ENCODE peak calls at places on chromosome 22, in seven cellular contexts. C, B, T, H, E, Y and U are unnamed samples.

GRCh38 chr22:44994399-44995281 is 15.2 kb downstream of the PHF21B start:
- DNase-seq in C (no peak), T (no peak), B (no peak), Y (no peak), H (no peak), E (no peak), U (no peak)

GRCh38 chr22:37244114-37244921 is at the start of gene RAC2:
- DNase-seq in Y (no peak), T (peak; percentile 86), B (peak; percentile 83), E (peak; percentile 74), H (peak; percentile 47), C (peak; percentile 58), U (no peak)

GRCh38 chr22:37109242-37109917 is at the start of gene TMPRSS6:
- DNase-seq in C (no peak), Y (no peak), B (no peak), H (no peak), E (no peak), T (no peak), U (no peak)

GRCh38 chr22:35064664-35065063 is 1.3 kb upstream of the ISX start:
- DNase-seq in T (no peak), C (no peak), H (no peak), Y (no peak), E (no peak), B (no peak), U (no peak)

GRCh38 chr22:43885319-43885671 is 6.5 kb downstream of the PNPLA5 start:
- DNase-seq in E (no peak), C (no peak), B (peak; percentile 28), H (no peak), Y (no peak), T (no peak), U (no peak)

GRCh38 chr22:35531695-35532094 is 8.9 kb upstream of the RASD2 start:
- DNase-seq in E (no peak), Y (no peak), B (no peak), C (no peak), H (no peak), T (no peak), U (no peak)

GRCh38 chr22:37195921-37196320 is 7.9 kb upstream of the C1QTNF6 start:
- DNase-seq in C (peak; percentile 38), E (no peak), B (peak; percentile 47), T (peak; percentile 34), Y (peak; percentile 80), H (no peak), U (no peak)

GRCh38 chr22:44645531-44645930 is 56.5 kb upstream of the PRR5 start:
- DNase-seq in T (no peak), Y (no peak), H (no peak), C (no peak), B (no peak), E (no peak), U (no peak)

GRCh38 chr22:49087163-49087562 is 740.5 kb downstream of the BRD1 start:
- DNase-seq in E (no peak), T (no peak), C (no peak), H (no peak), Y (no peak), B (no peak), U (no peak)

GRCh38 chr22:18130699-18131429 is 19.1 kb upstream of the USP18 start:
- DNase-seq in E (no peak), C (no peak), T (no peak), H (no peak), B (peak; percentile 73), Y (no peak), U (no peak)

GRCh38 chr22:26945565-26945964 is 288.2 kb downstream of the MIAT start:
- DNase-seq in T (no peak), C (no peak), B (no peak), E (no peak), H (no peak), Y (no peak), U (no peak)

GRCh38 chr22:26529345-26529744 is 17.1 kb upstream of the TFIP11 start:
- DNase-seq in E (no peak), T (no peak), Y (no peak), B (no peak), C (no peak), H (no peak), U (no peak)

GRCh38 chr22:45125198-45125597 is 38.5 kb upstream of the NUP50 start:
- DNase-seq in C (no peak), B (no peak), T (no peak), Y (peak; percentile 3), H (no peak), E (no peak), U (no peak)

GRCh38 chr22:49462795-49463194 is 364.9 kb downstream of the BRD1 start:
- DNase-seq in H (no peak), C (no peak), Y (no peak), B (peak; percentile 62), E (no peak), T (peak; percentile 77), U (no peak)

GRCh38 chr22:27670701-27671412 is 130.7 kb downstream of the MN1 start:
- DNase-seq in T (no peak), H (no peak), B (no peak), C (peak; percentile 98), Y (no peak), E (peak; percentile 73), U (no peak)

DNA sequence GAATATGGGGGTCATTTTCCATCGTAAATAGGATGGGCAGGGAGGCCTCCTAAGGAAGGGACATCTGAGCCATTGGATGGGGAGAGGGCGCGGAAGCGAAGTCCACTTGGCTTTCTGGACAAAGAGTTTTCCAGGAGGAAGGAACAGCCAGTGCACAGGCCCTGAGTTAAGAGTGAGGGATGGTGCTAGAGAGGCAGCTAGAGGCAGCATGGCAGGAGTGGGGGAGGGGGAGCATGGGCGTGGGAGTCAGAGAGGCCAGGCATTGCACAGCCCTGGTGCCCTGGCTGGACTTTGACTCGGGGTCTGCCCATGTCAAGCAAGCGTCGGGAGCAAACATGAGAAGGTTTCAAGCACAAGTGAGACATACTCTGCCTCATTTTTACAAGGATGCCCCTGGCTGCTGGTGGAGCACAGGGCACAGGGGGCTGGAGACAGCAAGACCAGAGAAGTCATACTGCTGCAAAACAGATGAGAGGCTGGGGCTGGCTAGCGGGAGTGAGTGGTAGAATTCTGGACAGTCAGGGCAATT is 9.0 kb downstream of the GNAZ start:
- DNase-seq in C (no peak), Y (no peak), H (no peak), B (no peak), E (no peak), T (no peak), U (no peak)
- H3K27ac ChIP-seq in C (no peak overlapping the region), Y (no peak overlapping the region), H (no peak overlapping the region), B (no peak overlapping the region), E (no peak overlapping the region), T (no peak overlapping the region), U (no peak overlapping the region)

GRCh38 chr22:42716221-42716620 is 4.4 kb downstream of the A4GALT start:
- DNase-seq in E (no peak), C (no peak), B (no peak), H (no peak), T (no peak), Y (no peak), U (no peak)
- H3K4me3 ChIP-seq in E (no peak overlapping the region), C (no peak overlapping the region), B (no peak overlapping the region), H (no peak overlapping the region), T (no peak overlapping the region), Y (no peak overlapping the region), U (no peak overlapping the region)

GRCh38 chr22:30695871-30696655 is 1.4 kb downstream of the OSBP2 start:
- DNase-seq in E (no peak), Y (no peak), C (no peak), T (no peak), H (no peak), B (no peak), U (no peak)

GRCh38 chr22:30695351-30695762 is 683 bp downstream of the OSBP2 start:
- DNase-seq in B (no peak), T (no peak), H (no peak), C (no peak), E (no peak), Y (no peak), U (no peak)

GRCh38 chr22:30697975-30698374 is 3.3 kb downstream of the OSBP2 start:
- DNase-seq in C (no peak), T (no peak), Y (no peak), H (no peak), E (no peak), B (no peak), U (no peak)

GRCh38 chr22:30694171-30694637 is 470 bp upstream of the OSBP2 start:
- DNase-seq in C (peak; percentile 58), T (no peak), E (peak; percentile 40), H (no peak), Y (no peak), B (peak; percentile 81), U (no peak)

DNA sequence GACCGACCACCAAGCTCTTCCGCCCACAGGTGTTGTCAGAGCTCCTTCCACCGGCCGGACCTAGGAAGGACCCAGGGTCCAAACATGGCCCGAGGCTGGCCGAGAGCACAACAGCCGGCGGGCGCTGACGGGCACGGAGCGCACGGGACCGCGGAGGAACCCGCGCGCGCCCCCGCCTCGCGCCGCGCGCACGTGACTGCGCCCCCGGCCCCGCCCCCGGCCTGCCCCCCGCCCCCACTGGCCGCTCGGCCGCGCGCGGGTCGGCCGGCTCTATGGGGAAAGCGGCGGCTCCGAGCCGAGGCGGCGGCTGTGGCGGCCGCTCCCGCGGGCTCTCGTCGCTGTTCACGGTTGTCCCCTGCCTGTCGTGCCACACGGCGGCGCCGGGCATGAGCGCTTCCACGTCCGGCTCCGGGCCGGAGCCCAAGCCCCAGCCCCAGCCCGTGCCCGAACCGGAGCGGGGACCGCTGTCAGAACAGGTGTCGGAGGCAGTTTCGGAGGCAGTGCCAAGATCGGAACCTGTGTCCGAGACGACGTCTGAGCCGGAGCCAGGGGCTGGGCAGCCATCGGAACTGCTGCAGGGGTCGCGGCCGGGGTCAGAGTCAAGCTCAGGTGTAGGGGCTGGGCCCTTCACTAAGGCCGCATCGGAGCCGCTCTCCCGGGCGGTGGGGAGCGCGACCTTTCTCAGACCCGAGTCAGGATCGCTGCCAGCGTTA is at the start of gene OSBP2:
- DNase-seq in H (no peak), C (no peak), E (peak; percentile 27), Y (no peak), T (no peak), B (peak; percentile 82), U (no peak)
- H3K27ac ChIP-seq in H (peak within 1 kb of the TSS; percentile 33), C (no peak within 1 kb of the TSS), E (peak within 1 kb of the TSS; percentile 71), Y (no peak within 1 kb of the TSS), T (peak within 1 kb of the TSS; percentile 37), B (no peak within 1 kb of the TSS), U (no peak within 1 kb of the TSS)

DNA sequence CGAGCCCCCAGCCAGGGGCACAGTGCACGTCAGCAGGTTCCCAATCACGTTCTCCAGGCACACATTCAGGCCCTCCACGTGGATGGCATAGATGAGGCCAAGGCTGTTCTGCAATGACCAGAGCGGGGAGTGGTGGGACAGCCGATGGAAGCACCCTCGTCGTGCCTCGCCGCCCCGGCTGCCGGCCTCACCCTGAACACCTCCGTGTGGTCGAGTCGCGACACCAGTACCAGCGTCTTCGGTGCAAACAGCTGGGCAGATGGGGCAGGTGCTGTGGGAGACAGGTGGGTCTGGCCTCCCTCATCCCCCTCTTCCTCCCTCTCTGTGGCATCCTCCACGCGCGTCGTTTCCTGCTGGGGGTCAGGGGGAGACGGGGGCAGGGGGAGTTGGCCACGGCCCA is 7.5 kb downstream of the SBF1 start:
- DNase-seq in B (no peak), H (no peak), T (no peak), E (no peak), C (no peak), Y (no peak), U (no peak)
- H3K4me3 ChIP-seq in B (no peak overlapping the region), H (no peak overlapping the region), T (no peak overlapping the region), E (no peak overlapping the region), C (no peak overlapping the region), Y (no peak overlapping the region), U (no peak overlapping the region)

DNA sequence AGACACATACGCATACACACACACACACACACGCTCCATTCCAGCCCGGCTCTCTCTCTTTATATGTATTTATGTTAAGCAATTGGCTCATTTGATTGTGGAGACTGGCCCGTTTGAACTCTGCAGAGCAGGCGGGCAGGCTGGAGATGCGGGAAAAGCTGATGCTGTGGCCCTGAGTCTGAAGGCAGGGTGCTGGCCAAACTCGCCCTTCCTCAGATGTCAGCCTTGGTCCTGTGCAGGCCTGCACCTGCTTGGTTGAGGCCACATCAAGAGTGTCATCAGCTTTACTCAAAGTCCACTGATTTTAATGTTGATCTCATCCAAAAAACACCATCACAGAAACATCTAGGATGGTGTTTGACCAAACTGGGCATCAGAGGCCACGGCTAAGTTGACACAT is 569.3 kb downstream of the TBC1D22A start:
- DNase-seq in H (no peak), T (no peak), Y (no peak), B (no peak), C (no peak), E (no peak), U (no peak)
- H3K27ac ChIP-seq in H (no peak overlapping the region), T (no peak overlapping the region), Y (no peak overlapping the region), B (no peak overlapping the region), C (no peak overlapping the region), E (no peak overlapping the region), U (no peak overlapping the region)